ENCODE peak calls at places on chromosomes 7 and 10, in four cellular contexts. G, C, U and Z are unnamed samples.

GRCh38 chr10:113300628-113301027 is 252.2 kb upstream of the HABP2 start:
- DNase-seq in G (no peak), C (no peak), U (no peak), Z (no peak)

GRCh38 chr7:47330561-47331178 is 251.2 kb downstream of the TNS3 start:
- DNase-seq in G (no peak), C (no peak), U (no peak), Z (no peak)

GRCh38 chr7:127907638-127908040 is 123.6 kb downstream of the LRRC4 start:
- DNase-seq in G (no peak), C (no peak), U (no peak), Z (no peak)

GRCh38 chr7:100483728-100484635 is at the start of gene NYAP1:
- DNase-seq in G (peak; percentile 57), C (no peak), U (peak; percentile 76), Z (peak; percentile 64)

GRCh38 chr7:3282457-3282856 is 18.6 kb upstream of the SDK1 start:
- DNase-seq in G (no peak), C (no peak), U (no peak), Z (peak; percentile 27)

GRCh38 chr7:122301858-122302745 is 2.4 kb downstream of the FEZF1 start:
- DNase-seq in G (no peak), C (no peak), U (no peak), Z (no peak)

GRCh38 chr10:104391150-104391968 is 37.7 kb downstream of the CFAP58 start:
- DNase-seq in G (no peak), C (no peak), U (no peak), Z (no peak)

GRCh38 chr7:42351313-42351935 is 114.4 kb upstream of the GLI3 start:
- DNase-seq in G (no peak), C (no peak), U (no peak), Z (no peak)

GRCh38 chr10:58464956-58465355 is 47.7 kb upstream of the BICC1 start:
- DNase-seq in G (no peak), C (no peak), U (no peak), Z (no peak)

GRCh38 chr7:128883622-128884549 is 21.2 kb downstream of the ATP6V1F start:
- DNase-seq in G (peak; percentile 57), C (peak; percentile 91), U (peak; percentile 97), Z (peak; percentile 89)

GRCh38 chr7:30470163-30470770 is 8.3 kb downstream of the NOD1 start:
- DNase-seq in G (no peak), C (no peak), U (no peak), Z (no peak)

GRCh38 chr10:133388973-133389818 is 4.8 kb upstream of the MTG1 start:
- DNase-seq in G (no peak), C (peak; percentile 89), U (peak; percentile 62), Z (no peak)

GRCh38 chr10:135601-136464 is 578 bp downstream of the ZMYND11 start:
- DNase-seq in G (peak; percentile 42), C (peak; percentile 66), U (peak; percentile 81), Z (peak; percentile 70)

GRCh38 chr10:73506491-73506890 is 10.7 kb upstream of the PPP3CB start:
- DNase-seq in G (no peak), C (no peak), U (no peak), Z (no peak)

GRCh38 chr7:108294595-108294994 is 161.6 kb downstream of the NRCAM start:
- DNase-seq in G (no peak), C (no peak), U (no peak), Z (no peak)

GRCh38 chr10:84574101-84574500 is 245.7 kb downstream of the CCSER2 start:
- DNase-seq in G (no peak), C (no peak), U (no peak), Z (no peak)

GRCh38 chr7:94008537-94008936 is 4.4 kb upstream of the BET1 start:
- DNase-seq in G (no peak), C (no peak), U (no peak), Z (no peak)

GRCh38 chr7:132004528-132004927 is 448.1 kb upstream of the PODXL start:
- DNase-seq in G (no peak), C (no peak), U (no peak), Z (no peak)

GRCh38 chr10:49228677-49229076 is 40.5 kb upstream of the TMEM273 start:
- DNase-seq in G (no peak), C (no peak), U (no peak), Z (no peak)

GRCh38 chr7:151076863-151077704 is 3.5 kb downstream of the FASTK start:
- DNase-seq in G (no peak), C (no peak), U (no peak), Z (no peak)

GRCh38 chr10:78258303-78259030 is 224.8 kb downstream of the RPS24 start:
- DNase-seq in G (no peak), C (no peak), U (no peak), Z (no peak)

GRCh38 chr7:24573554-24574338 is 494 bp downstream of the PALS2 start:
- DNase-seq in G (peak; percentile 56), C (peak; percentile 68), U (peak; percentile 77), Z (peak; percentile 45)

GRCh38 chr7:4174016-4174415 is 508.1 kb upstream of the FOXK1 start:
- DNase-seq in G (no peak), C (no peak), U (no peak), Z (no peak)

GRCh38 chr10:129715805-129716785 is 248.0 kb downstream of the EBF3 start:
- DNase-seq in G (no peak), C (no peak), U (peak; percentile 10), Z (peak; percentile 14)

GRCh38 chr7:20330176-20330796 is 414 bp upstream of the ITGB8 start:
- DNase-seq in G (peak; percentile 89), C (peak; percentile 76), U (peak; percentile 86), Z (peak; percentile 76)

GRCh38 chr7:135147899-135148721 is at the start of gene TMEM140:
- DNase-seq in G (no peak), C (peak; percentile 96), U (peak; percentile 66), Z (peak; percentile 70)

GRCh38 chr10:5902511-5903274 is 12.7 kb downstream of the FBH1 start:
- DNase-seq in G (no peak), C (no peak), U (no peak), Z (no peak)

GRCh38 chr7:114048386-114049235 is 129.8 kb upstream of the PPP1R3A start:
- DNase-seq in G (no peak), C (peak; percentile 59), U (no peak), Z (no peak)

GRCh38 chr10:129626309-129626708 is 159.3 kb downstream of the MGMT start:
- DNase-seq in G (no peak), C (no peak), U (no peak), Z (no peak)

GRCh38 chr7:17599733-17600685 is 301.6 kb downstream of the AHR start:
- DNase-seq in G (no peak), C (no peak), U (no peak), Z (no peak)

GRCh38 chr7:46297515-46297914 is 376.4 kb upstream of the IGFBP3 start:
- DNase-seq in G (no peak), C (no peak), U (no peak), Z (no peak)

GRCh38 chr7:140214075-140214684 is 37.4 kb upstream of the KDM7A start:
- DNase-seq in G (no peak), C (peak; percentile 86), U (peak; percentile 61), Z (peak; percentile 89)

DNA sequence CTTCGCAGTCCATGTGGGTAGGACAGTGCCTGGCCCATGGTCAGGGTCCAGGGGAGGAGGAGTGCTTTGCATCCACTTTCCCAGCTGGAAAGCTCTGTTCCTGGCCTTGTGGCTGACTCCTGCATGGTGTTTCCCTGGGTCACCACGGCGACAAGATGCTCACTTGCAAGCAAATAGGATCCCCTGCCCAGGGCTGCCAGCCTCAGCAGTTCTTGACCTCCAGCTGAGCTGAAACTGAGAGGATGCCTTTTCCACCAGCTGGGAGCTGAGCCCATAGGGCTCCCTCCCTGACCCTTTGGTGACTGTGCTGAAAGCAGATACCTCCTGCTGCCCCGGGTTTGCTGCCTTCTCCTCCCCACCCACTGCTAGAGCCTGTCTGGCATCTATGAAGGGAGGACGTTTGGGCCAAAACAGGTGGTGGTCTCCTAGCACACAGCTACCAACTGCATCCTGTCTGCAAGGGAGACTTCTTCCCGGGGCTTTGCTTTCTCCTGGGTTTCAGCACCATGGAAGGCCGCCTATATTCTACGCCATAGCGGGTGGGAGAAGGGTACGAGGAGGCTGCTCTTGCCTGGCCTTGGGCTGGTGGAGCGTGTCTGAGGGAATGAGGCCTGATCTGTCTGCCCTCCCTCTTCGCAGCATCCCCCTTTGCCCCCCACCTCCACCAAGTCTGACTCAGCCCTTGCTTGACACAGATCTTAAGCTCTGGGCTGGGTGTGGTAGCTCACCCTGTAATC is 34.4 kb downstream of the UBTD1 start:
- DNase-seq in G (no peak), C (peak; percentile 24), U (no peak), Z (no peak)
- H3K27ac ChIP-seq in G (no peak overlapping the region), C (no peak overlapping the region), U (no peak overlapping the region), Z (no peak overlapping the region)

GRCh38 chr10:69655124-69655867 is 25.2 kb downstream of the FAM241B start:
- DNase-seq in G (no peak), C (no peak), U (no peak), Z (no peak)

GRCh38 chr10:69656719-69657269 is 26.7 kb downstream of the FAM241B start:
- DNase-seq in G (no peak), C (no peak), U (no peak), Z (no peak)

GRCh38 chr10:69654376-69654775 is 24.3 kb downstream of the FAM241B start:
- DNase-seq in G (no peak), C (no peak), U (no peak), Z (no peak)

GRCh38 chr10:69657417-69657816 is 27.4 kb downstream of the FAM241B start:
- DNase-seq in G (no peak), C (no peak), U (no peak), Z (no peak)

GRCh38 chr10:69655868-69656555 is 26.0 kb downstream of the FAM241B start:
- DNase-seq in G (no peak), C (no peak), U (no peak), Z (no peak)
- H3K4me1 ChIP-seq in G (peaks cover 4% of the 10 kb centered on the region), C (no peaks in the 10 kb centered on the region), U (no peaks in the 10 kb centered on the region), Z (no peaks in the 10 kb centered on the region)

DNA sequence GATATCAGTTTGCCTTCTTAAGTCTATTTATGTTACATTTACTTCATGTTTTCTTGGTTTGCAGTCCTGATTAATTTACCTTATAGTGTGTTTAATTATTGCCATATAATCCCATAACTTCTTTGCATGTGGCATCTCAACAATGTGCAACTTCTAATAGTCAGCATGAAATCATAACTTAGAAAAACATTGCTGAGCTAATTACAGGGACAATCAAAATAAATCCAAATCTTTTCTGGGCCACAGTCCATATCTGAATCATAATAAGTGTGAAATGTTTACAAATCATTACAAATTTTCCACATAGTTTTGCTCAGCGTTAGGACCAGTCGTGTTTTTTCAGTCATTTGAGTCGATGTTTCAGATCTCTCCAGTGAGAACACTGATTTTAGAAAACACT is 29.1 kb upstream of the CABCOCO1 start:
- DNase-seq in G (no peak), C (no peak), U (no peak), Z (no peak)
- H3K27ac ChIP-seq in G (no peak overlapping the region), C (no peak overlapping the region), U (no peak overlapping the region), Z (no peak overlapping the region)

DNA sequence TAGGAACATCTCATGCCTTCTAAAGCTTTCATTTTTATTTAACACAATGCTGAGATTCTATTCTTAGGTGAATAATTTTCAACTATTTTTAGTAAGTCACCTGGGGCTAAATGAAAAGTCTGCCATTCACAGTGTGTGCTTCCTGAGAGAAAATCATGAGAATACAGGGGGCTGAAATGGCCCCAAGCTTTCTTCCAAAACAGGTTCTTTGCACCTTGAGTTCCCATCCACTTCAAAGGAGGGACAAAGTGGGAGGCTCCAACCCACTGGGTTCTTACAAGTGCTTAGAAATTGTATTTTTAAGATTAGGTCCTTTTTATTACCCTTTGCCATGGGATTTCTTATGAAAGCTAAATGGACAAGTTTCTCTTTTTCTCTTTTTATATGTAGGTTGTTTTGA is 21.5 kb upstream of the FAM133B start:
- DNase-seq in G (no peak), C (peak; percentile 43), U (no peak), Z (no peak)
- H3K4me1 ChIP-seq in G (no peaks in the 10 kb centered on the region), C (peaks cover 55% of the 10 kb centered on the region), U (no peaks in the 10 kb centered on the region), Z (no peaks in the 10 kb centered on the region)

GRCh38 chr7:116393654-116394053 is 105.9 kb upstream of the CAV2 start:
- DNase-seq in G (no peak), C (no peak), U (no peak), Z (no peak)
- H3K27ac ChIP-seq in G (no peak overlapping the region), C (no peak overlapping the region), U (no peak overlapping the region), Z (no peak overlapping the region)